ENCODE peak calls at places on chromosomes 2 and 18, in five cellular contexts. K is left cardiac atrium, D is Calu3, P is NCI-H2081, E is stromal cell of bone marrow. Q is an unnamed sample.

GRCh38 chr2:68266655-68267054 is 14.3 kb upstream of the PPP3R1 start:
- DNase-seq in K (no peak), D (no peak), P (no peak), E (no peak), Q (no peak)

GRCh38 chr18:61606759-61607158 is 273.5 kb downstream of the CDH20 start:
- DNase-seq in K (peak), D (peak), P (no peak), E (peak), Q (peak)

GRCh38 chr2:170324640-170325046 is 146.7 kb downstream of the MYO3B start:
- DNase-seq in K (no peak), D (peak), P (peak), E (peak), Q (peak)

GRCh38 chr2:127455566-127456493 is 37.6 kb downstream of the PROC start:
- DNase-seq in K (no peak), D (no peak), P (no peak), E (no peak), Q (peak)

GRCh38 chr18:9782073-9782857 is 74.2 kb downstream of the RAB31 start:
- DNase-seq in K (no peak), D (no peak), P (no peak), E (peak), Q (no peak)

GRCh38 chr18:12041561-12041960 is 52.1 kb upstream of the ANKRD62 start:
- DNase-seq in K (no peak), D (no peak), P (no peak), E (peak), Q (no peak)

GRCh38 chr2:223668302-223668998 is 66.3 kb upstream of the SCG2 start:
- DNase-seq in K (no peak), D (no peak), P (no peak), E (no peak), Q (no peak)

GRCh38 chr2:206693399-206694137 is 24.6 kb downstream of the DYTN start:
- DNase-seq in K (no peak), D (peak), P (peak), E (peak), Q (peak)

GRCh38 chr2:63879876-63880433 is 38.3 kb downstream of the UGP2 start:
- DNase-seq in K (no peak), D (no peak), P (no peak), E (no peak), Q (no peak)

GRCh38 chr2:234203135-234203984 is 152.9 kb downstream of the SPP2 start:
- DNase-seq in K (no peak), D (peak), P (no peak), E (peak), Q (no peak)

GRCh38 chr18:61595615-61596014 is 262.4 kb downstream of the CDH20 start:
- DNase-seq in K (no peak), D (no peak), P (no peak), E (no peak), Q (no peak)

GRCh38 chr18:8450013-8450412 is 159.2 kb upstream of the RAB12 start:
- DNase-seq in K (no peak), D (peak), P (no peak), E (no peak), Q (no peak)

GRCh38 chr18:68803371-68803770 is 5.5 kb downstream of the CCDC102B start:
- DNase-seq in K (peak), D (no peak), P (no peak), E (peak), Q (peak)

GRCh38 chr2:70978388-70979357 is at the start of gene ANKRD53:
- DNase-seq in K (peak), D (peak), P (no peak), E (no peak), Q (peak)

GRCh38 chr2:5748391-5748790 is 56.2 kb downstream of the SOX11 start:
- DNase-seq in K (no peak), D (no peak), P (no peak), E (no peak), Q (no peak)

GRCh38 chr2:236501531-236501930 is 68.1 kb upstream of the ACKR3 start:
- DNase-seq in K (no peak), D (no peak), P (no peak), E (no peak), Q (no peak)

GRCh38 chr18:3455938-3456685 is 6.1 kb downstream of the TGIF1 start:
- DNase-seq in K (no peak), D (peak), P (peak), E (no peak), Q (peak)

GRCh38 chr18:22604390-22604985 is 186.8 kb upstream of the CTAGE1 start:
- DNase-seq in K (peak), D (no peak), P (no peak), E (no peak), Q (no peak)

GRCh38 chr18:25518716-25519053 is 166.7 kb upstream of the ZNF521 start:
- DNase-seq in K (no peak), D (no peak), P (no peak), E (no peak), Q (no peak)

GRCh38 chr2:124810132-124810531 is 785.0 kb downstream of the CNTNAP5 start:
- DNase-seq in K (no peak), D (no peak), P (peak), E (no peak), Q (peak)

GRCh38 chr18:32771169-32771751 is 1.6 kb downstream of the KLHL14 start:
- DNase-seq in K (no peak), D (peak), P (peak), E (no peak), Q (peak)

GRCh38 chr18:68176901-68177300 is 538.0 kb downstream of the TMX3 start:
- DNase-seq in K (no peak), D (no peak), P (no peak), E (no peak), Q (no peak)

GRCh38 chr18:42053188-42053781 is 98.3 kb downstream of the PIK3C3 start:
- DNase-seq in K (peak), D (peak), P (peak), E (peak), Q (peak)

GRCh38 chr2:75375646-75376582 is 176.6 kb upstream of the TACR1 start:
- DNase-seq in K (no peak), D (no peak), P (peak), E (peak), Q (no peak)

GRCh38 chr2:49914281-49914680 is 760.0 kb upstream of the FSHR start:
- DNase-seq in K (no peak), D (peak), P (peak), E (peak), Q (no peak)

GRCh38 chr2:43569921-43570320 is 25.9 kb downstream of the THADA start:
- DNase-seq in K (no peak), D (no peak), P (no peak), E (no peak), Q (no peak)

GRCh38 chr2:218631837-218632236 is 24.1 kb downstream of the PLCD4 start:
- DNase-seq in K (no peak), D (no peak), P (no peak), E (no peak), Q (no peak)

GRCh38 chr2:54597153-54597827 is 126.2 kb upstream of the EML6 start:
- DNase-seq in K (no peak), D (no peak), P (peak), E (no peak), Q (peak)

Q was measured in colonic mucosa.